ENCODE peak calls at places on chromosomes 5 and 9, in six cellular contexts. P is foreskin fibroblast, Q is BJ, Y is psoas muscle, R is A549, G is coronary artery. A is an unnamed sample.
A peak's percentile ranks its signal among the peaks of the same experiment; 100 is the strongest.

GRCh38 chr9:135857371-135857786 is 50.0 kb downstream of the CAMSAP1 start:
- DNase-seq in P (peak; percentile 30), Q (peak; percentile 7), Y (no peak), R (no peak), G (no peak), A (peak; percentile 73)

GRCh38 chr9:135926402-135927194 is 19.3 kb upstream of the CAMSAP1 start:
- DNase-seq in P (peak; percentile 57), Q (peak; percentile 49), Y (peak; percentile 94), R (peak; percentile 80), G (peak; percentile 71), A (peak; percentile 62)

GRCh38 chr9:18331808-18332209 is 142.1 kb upstream of the ADAMTSL1 start:
- DNase-seq in P (no peak), Q (no peak), Y (no peak), R (no peak), G (no peak), A (peak; percentile 76)

GRCh38 chr5:15682122-15682521 is 182.1 kb downstream of the FBXL7 start:
- DNase-seq in P (no peak), Q (no peak), Y (no peak), R (no peak), G (no peak), A (no peak)

GRCh38 chr5:1516615-1517601 is 6.9 kb downstream of the LPCAT1 start:
- DNase-seq in P (peak; percentile 47), Q (peak; percentile 54), Y (peak; percentile 21), R (peak; percentile 48), G (peak; percentile 62), A (peak; percentile 74)

GRCh38 chr9:135294826-135295225 is 184.8 kb upstream of the PPP1R26 start:
- DNase-seq in P (no peak), Q (no peak), Y (no peak), R (peak; percentile 33), G (no peak), A (no peak)

GRCh38 chr5:67543704-67544103 is 347.1 kb upstream of the CD180 start:
- DNase-seq in P (peak; percentile 30), Q (no peak), Y (no peak), R (no peak), G (no peak), A (peak; percentile 21)

GRCh38 chr9:114112778-114113585 is 13.9 kb upstream of the KIF12 start:
- DNase-seq in P (peak; percentile 68), Q (peak; percentile 33), Y (peak; percentile 93), R (peak; percentile 23), G (peak; percentile 90), A (peak; percentile 74)

GRCh38 chr5:171207256-171207866 is 101.7 kb upstream of the TLX3 start:
- DNase-seq in P (peak; percentile 32), Q (peak; percentile 13), Y (no peak), R (peak; percentile 52), G (no peak), A (peak; percentile 54)

GRCh38 chr5:59296317-59297264 is 596.9 kb downstream of the PDE4D start:
- DNase-seq in P (peak; percentile 29), Q (no peak), Y (no peak), R (peak; percentile 66), G (no peak), A (peak; percentile 52)

GRCh38 chr5:112174959-112175594 is 244.0 kb downstream of the EPB41L4A start:
- DNase-seq in P (no peak), Q (no peak), Y (no peak), R (peak; percentile 63), G (no peak), A (peak; percentile 65)

GRCh38 chr5:115333164-115333563 is 36.7 kb upstream of the CCDC112 start:
- DNase-seq in P (no peak), Q (no peak), Y (no peak), R (no peak), G (no peak), A (no peak)

GRCh38 chr5:149723374-149723773 is 6.7 kb upstream of the PPARGC1B start:
- DNase-seq in P (no peak), Q (no peak), Y (no peak), R (no peak), G (no peak), A (no peak)

GRCh38 chr9:15724006-15724405 is 171.2 kb downstream of the CCDC171 start:
- DNase-seq in P (peak; percentile 24), Q (no peak), Y (no peak), R (no peak), G (no peak), A (peak; percentile 80)

GRCh38 chr9:138065287-138065686 is 187.7 kb downstream of the CACNA1B start:
- DNase-seq in P (no peak), Q (no peak), Y (no peak), R (no peak), G (no peak), A (no peak)

GRCh38 chr5:33379757-33380156 is 61.0 kb upstream of the TARS1 start:
- DNase-seq in P (no peak), Q (no peak), Y (no peak), R (peak; percentile 31), G (no peak), A (peak; percentile 73)

GRCh38 chr5:79143684-79144379 is 32.2 kb downstream of the BHMT start:
- DNase-seq in P (peak; percentile 5), Q (no peak), Y (no peak), R (peak; percentile 55), G (no peak), A (peak; percentile 49)

GRCh38 chr5:175567954-175568353 is 89.6 kb downstream of the SFXN1 start:
- DNase-seq in P (no peak), Q (no peak), Y (no peak), R (no peak), G (no peak), A (no peak)
- TF ChIP-seq CTCF in P (no peak), Q (no peak), Y (no peak), R (peak; percentile 20), G (no peak), A (no peak)

DNA sequence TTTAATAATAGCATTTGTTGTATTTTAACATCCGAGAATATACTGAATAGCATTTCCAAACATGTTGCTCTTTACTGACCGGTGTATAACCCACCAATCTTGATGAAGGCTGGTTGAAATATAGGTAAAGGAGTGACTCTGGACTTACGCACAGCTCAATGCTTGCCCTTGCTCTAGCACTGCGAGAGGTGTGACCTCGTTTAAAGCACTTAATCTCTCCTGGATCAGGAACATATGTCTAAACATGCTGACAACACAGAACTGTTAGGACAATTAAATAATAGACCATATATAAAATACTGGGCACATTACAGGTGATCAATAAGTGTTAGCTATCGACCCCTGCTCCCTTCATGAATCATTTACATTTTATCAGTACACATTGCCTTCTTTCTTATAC is 28.3 kb downstream of the TLR4 start:
- DNase-seq in P (no peak), Q (no peak), Y (no peak), R (no peak), G (no peak), A (no peak)
- H3K4me3 ChIP-seq in P (no peak overlapping the region), Q (no peak overlapping the region), Y (no peak overlapping the region), R (no peak overlapping the region), G (no peak overlapping the region), A (no peak overlapping the region)

GRCh38 chr5:146205499-146206202 is 2.2 kb downstream of the RBM27 start:
- DNase-seq in P (no peak), Q (no peak), Y (no peak), R (no peak), G (no peak), A (no peak)

GRCh38 chr5:146213210-146213838 is 9.9 kb downstream of the RBM27 start:
- DNase-seq in P (no peak), Q (no peak), Y (no peak), R (peak; percentile 41), G (no peak), A (peak; percentile 44)

GRCh38 chr5:146206257-146206656 is 2.9 kb downstream of the RBM27 start:
- DNase-seq in P (no peak), Q (no peak), Y (no peak), R (no peak), G (no peak), A (no peak)

GRCh38 chr5:146203872-146204192 is 427 bp downstream of the RBM27 start:
- DNase-seq in P (no peak), Q (no peak), Y (no peak), R (no peak), G (no peak), A (no peak)

DNA sequence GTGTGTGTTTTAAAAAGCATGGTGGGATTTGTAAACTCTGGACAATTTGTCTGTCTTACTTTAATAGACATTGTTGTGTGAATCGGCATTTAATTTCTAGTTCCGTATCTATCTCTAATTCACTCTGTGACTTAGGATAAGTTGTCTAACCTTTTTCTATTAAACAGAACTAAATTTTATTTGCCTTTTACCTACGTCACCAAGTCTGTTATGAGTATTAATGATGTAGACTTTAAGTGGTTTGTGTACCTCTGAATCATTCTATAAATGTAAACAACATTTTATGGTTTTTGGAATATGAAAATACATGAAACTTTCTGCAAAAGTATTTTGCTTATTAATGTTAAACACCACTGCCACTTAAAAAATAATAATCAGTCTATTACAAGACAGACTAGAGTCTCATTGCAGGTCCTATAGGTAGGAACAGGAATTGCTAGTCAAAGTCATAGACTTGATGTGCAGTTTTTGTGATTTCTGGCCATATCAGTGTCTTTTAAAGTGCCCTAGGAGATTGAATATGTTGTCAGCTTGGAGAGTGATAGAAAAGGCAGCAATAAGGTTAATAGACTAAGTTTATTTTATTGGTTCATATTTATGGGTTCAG is 5.6 kb downstream of the RBM27 start:
- DNase-seq in P (no peak), Q (no peak), Y (no peak), R (no peak), G (no peak), A (no peak)
- TF ChIP-seq CTCF in P (peak; percentile 2), Q (peak; percentile 12), Y (peak; percentile 8), R (no peak), G (no peak), A (peak; percentile 23)

GRCh38 chr9:116152390-116152789 is 1.2 kb upstream of the PAPPA start:
- DNase-seq in P (no peak), Q (no peak), Y (no peak), R (no peak), G (no peak), A (no peak)

GRCh38 chr9:116154334-116154975 is 864 bp downstream of the PAPPA start:
- DNase-seq in P (no peak), Q (no peak), Y (peak; percentile 59), R (no peak), G (no peak), A (no peak)

GRCh38 chr9:116153765-116154333 is at the start of gene PAPPA:
- DNase-seq in P (no peak), Q (no peak), Y (no peak), R (no peak), G (no peak), A (no peak)

GRCh38 chr9:116151966-116152381 is 1.6 kb upstream of the PAPPA start:
- DNase-seq in P (peak; percentile 83), Q (peak; percentile 95), Y (no peak), R (peak; percentile 93), G (no peak), A (peak; percentile 95)

DNA sequence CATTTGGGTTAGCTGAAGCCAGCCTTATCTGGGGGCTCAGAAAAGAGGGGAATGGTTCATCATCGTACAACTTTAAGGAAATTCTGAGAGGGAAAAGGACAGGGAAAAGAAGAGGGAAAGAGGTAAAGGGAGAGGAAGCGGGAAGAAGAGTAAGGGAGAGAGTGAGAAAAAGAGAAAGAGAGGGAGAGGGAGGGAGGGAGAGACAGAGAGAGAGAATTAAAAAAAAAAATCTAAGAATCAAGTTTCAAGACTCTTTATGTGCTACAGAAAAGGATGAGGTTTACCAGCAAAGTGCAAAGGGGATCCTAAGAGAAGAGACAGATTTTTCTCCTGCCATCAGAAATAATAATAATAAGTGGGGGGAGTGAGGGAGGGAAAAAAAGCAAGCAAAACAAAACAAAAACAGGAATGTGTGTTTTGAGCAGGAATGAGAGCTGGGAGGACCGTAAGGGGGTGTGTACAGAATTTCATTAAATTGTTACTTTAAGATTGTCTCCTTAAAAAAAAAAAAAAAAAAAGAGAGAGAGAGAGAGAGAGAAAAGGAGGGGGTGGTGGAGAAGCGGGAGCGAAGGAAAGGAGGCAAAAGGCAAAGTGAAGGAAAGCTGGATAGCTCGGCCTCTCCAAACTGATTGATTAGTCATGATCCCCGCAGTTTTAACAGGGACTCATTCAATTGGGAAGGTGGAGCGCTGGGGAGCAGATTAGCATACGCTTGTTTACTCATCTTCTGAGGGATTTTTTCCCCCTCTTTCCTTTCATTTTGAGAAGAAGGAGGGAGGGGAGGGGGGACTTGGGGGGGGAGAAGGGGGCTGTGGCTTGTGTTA is 438 bp upstream of the PAPPA start:
- DNase-seq in P (peak; percentile 77), Q (no peak), Y (no peak), R (peak; percentile 94), G (no peak), A (peak; percentile 86)
- H3K4me3 ChIP-seq in P (peak overlapping the region; percentile 72), Q (peak overlapping the region; percentile 62), Y (peak overlapping the region; percentile 68), R (peak overlapping the region; percentile 87), G (peak overlapping the region; percentile 74), A (peak overlapping the region; percentile 89)

A was measured in fibroblast of the aortic adventitia.